ENCODE peak calls at places on chromosomes 6 and 20, in four cellular contexts. Q is K562, Z is spleen, F is gastrocnemius medialis. A is an unnamed sample.

GRCh38 chr6:105091140-105091829 is 88.5 kb downstream of the POPDC3 start:
- DNase-seq in Q (no peak), Z (no peak), F (no peak), A (no peak)

GRCh38 chr20:49316704-49317103 is 38.8 kb upstream of the ZNFX1 start:
- DNase-seq in Q (no peak), Z (no peak), F (no peak), A (no peak)

GRCh38 chr6:77502966-77503365 is 39.7 kb upstream of the HTR1B start:
- DNase-seq in Q (no peak), Z (no peak), F (no peak), A (no peak)

GRCh38 chr6:129194441-129195021 is 311.6 kb downstream of the LAMA2 start:
- DNase-seq in Q (no peak), Z (no peak), F (no peak), A (no peak)

GRCh38 chr20:24979036-24979960 is 13.3 kb downstream of the APMAP start:
- DNase-seq in Q (no peak), Z (peak; percentile 54), F (no peak), A (peak; percentile 42)

GRCh38 chr6:130467595-130467994 is 101.8 kb downstream of the TMEM200A start:
- DNase-seq in Q (no peak), Z (no peak), F (no peak), A (no peak)

GRCh38 chr6:31202259-31203166 is 32.0 kb upstream of the POU5F1 start:
- DNase-seq in Q (no peak), Z (peak; percentile 76), F (no peak), A (no peak)

GRCh38 chr6:10951675-10952282 is 64.9 kb downstream of the SYCP2L start:
- DNase-seq in Q (no peak), Z (no peak), F (no peak), A (no peak)

GRCh38 chr6:7758456-7758855 is 32.6 kb downstream of the BMP6 start:
- DNase-seq in Q (no peak), Z (no peak), F (no peak), A (no peak)

GRCh38 chr6:4774715-4775590 is 1.3 kb upstream of the CDYL start:
- DNase-seq in Q (no peak), Z (no peak), F (peak; percentile 24), A (no peak)

GRCh38 chr20:5171074-5171789 is 44.4 kb downstream of the CDS2 start:
- DNase-seq in Q (no peak), Z (no peak), F (no peak), A (no peak)

GRCh38 chr6:158825951-158826306 is 6.8 kb upstream of the EZR start:
- DNase-seq in Q (no peak), Z (no peak), F (no peak), A (no peak)

GRCh38 chr6:138593100-138593877 is 94.0 kb upstream of the NHSL1 start:
- DNase-seq in Q (no peak), Z (no peak), F (peak; percentile 21), A (peak; percentile 83)

GRCh38 chr20:40617594-40617993 is 71.4 kb downstream of the MAFB start:
- DNase-seq in Q (no peak), Z (no peak), F (no peak), A (no peak)

GRCh38 chr6:119078449-119079287 is at the start of gene FAM184A:
- DNase-seq in Q (peak; percentile 84), Z (peak; percentile 87), F (peak; percentile 20), A (no peak)

GRCh38 chr6:37809144-37809543 is 10.4 kb upstream of the ZFAND3 start:
- DNase-seq in Q (no peak), Z (no peak), F (no peak), A (no peak)

GRCh38 chr6:155240905-155241600 is 22.8 kb upstream of the CLDN20 start:
- DNase-seq in Q (no peak), Z (no peak), F (no peak), A (no peak)

GRCh38 chr20:62337558-62338293 is 29.4 kb downstream of the LAMA5 start:
- DNase-seq in Q (no peak), Z (peak; percentile 90), F (no peak), A (no peak)

GRCh38 chr6:42970859-42971612 is 7.9 kb downstream of the PEX6 start:
- DNase-seq in Q (peak; percentile 81), Z (no peak), F (no peak), A (no peak)

GRCh38 chr6:13369591-13369990 is 41.3 kb upstream of the TBC1D7 start:
- DNase-seq in Q (no peak), Z (no peak), F (no peak), A (no peak)

GRCh38 chr6:13372688-13373487 is 44.6 kb upstream of the TBC1D7 start:
- DNase-seq in Q (no peak), Z (no peak), F (no peak), A (no peak)

GRCh38 chr6:13373488-13373886 is 45.1 kb upstream of the TBC1D7 start:
- DNase-seq in Q (no peak), Z (no peak), F (no peak), A (no peak)

GRCh38 chr6:13370623-13371022 is 42.3 kb upstream of the TBC1D7 start:
- DNase-seq in Q (no peak), Z (no peak), F (no peak), A (no peak)

GRCh38 chr6:13371421-13372072 is 43.2 kb upstream of the TBC1D7 start:
- DNase-seq in Q (no peak), Z (no peak), F (no peak), A (no peak)
- H3K4me1 ChIP-seq in Q (no peaks in the 10 kb centered on the region), Z (peaks cover 25% of the 10 kb centered on the region), F (peaks cover 31% of the 10 kb centered on the region), A (peaks cover 61% of the 10 kb centered on the region)

GRCh38 chr20:59404749-59405148 is 104.3 kb downstream of the EDN3 start:
- DNase-seq in Q (no peak), Z (no peak), F (no peak), A (no peak)

GRCh38 chr20:59406446-59406845 is 106.0 kb downstream of the EDN3 start:
- DNase-seq in Q (no peak), Z (no peak), F (no peak), A (no peak)

GRCh38 chr20:59405226-59405815 is 104.9 kb downstream of the EDN3 start:
- DNase-seq in Q (no peak), Z (no peak), F (no peak), A (no peak)

GRCh38 chr20:59403962-59404314 is 103.5 kb downstream of the EDN3 start:
- DNase-seq in Q (no peak), Z (no peak), F (no peak), A (no peak)

GRCh38 chr20:59405819-59406218 is 105.4 kb downstream of the EDN3 start:
- DNase-seq in Q (no peak), Z (no peak), F (no peak), A (no peak)
- H3K4me1 ChIP-seq in Q (peaks cover 9% of the 10 kb centered on the region), Z (peaks cover 19% of the 10 kb centered on the region), F (peaks cover 5% of the 10 kb centered on the region), A (no peaks in the 10 kb centered on the region)

GRCh38 chr20:43667341-43668132 is 623 bp downstream of the MYBL2 start:
- DNase-seq in Q (peak; percentile 76), Z (peak; percentile 83), F (no peak), A (no peak)
- H3K4me1 ChIP-seq in Q (peaks cover 35% of the 10 kb centered on the region), Z (peaks cover 16% of the 10 kb centered on the region), F (peaks cover 6% of the 10 kb centered on the region), A (no peaks in the 10 kb centered on the region)

GRCh38 chr20:18577942-18578341 is 9.9 kb upstream of the DTD1 start:
- DNase-seq in Q (no peak), Z (no peak), F (no peak), A (no peak)
- H3K4me1 ChIP-seq in Q (no peaks in the 10 kb centered on the region), Z (no peaks in the 10 kb centered on the region), F (no peaks in the 10 kb centered on the region), A (no peaks in the 10 kb centered on the region)

DNA sequence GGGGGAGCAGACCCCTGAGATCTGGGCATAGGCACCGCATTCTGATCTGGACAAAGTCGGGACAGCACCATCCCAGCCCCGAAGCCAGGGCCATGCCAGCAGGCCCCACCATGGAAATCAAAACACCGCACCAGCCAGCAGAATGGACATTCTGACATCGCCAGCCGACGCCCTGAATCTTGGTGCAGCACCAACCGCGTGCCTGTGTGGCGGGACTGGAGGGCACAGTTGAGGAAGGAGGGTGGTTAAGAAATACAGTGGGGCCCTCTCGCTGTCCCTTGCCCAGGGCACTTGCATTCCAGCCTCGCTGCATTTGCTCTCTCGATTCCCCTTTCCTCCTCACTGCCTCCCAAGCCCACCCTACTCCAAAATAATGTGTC is 2.0 kb downstream of the NNAT start:
- DNase-seq in Q (no peak), Z (peak; percentile 58), F (peak; percentile 76), A (no peak)
- H3K4me1 ChIP-seq in Q (peaks cover 28% of the 10 kb centered on the region), Z (peaks cover 88% of the 10 kb centered on the region), F (peaks cover 74% of the 10 kb centered on the region), A (no peaks in the 10 kb centered on the region)

DNA sequence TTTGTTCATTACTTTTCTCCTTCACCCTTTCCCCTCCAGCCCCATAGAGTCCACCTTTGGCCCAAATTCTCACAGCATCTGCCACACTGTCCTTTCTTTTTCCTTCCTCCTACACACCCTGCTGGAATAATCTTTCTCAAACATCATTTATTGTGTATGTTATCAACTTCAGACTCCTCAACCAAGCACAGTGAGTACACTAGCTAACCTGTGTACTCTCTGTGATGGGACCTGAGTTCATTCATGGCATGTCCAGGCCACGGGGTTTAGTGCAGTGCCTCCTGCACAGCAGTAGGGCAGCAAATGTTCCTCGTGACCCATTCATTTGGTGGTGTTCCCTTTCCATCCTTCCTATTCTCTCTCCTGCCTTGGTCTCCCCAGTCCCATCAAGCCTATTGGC is 7.1 kb upstream of the ARMC12 start:
- DNase-seq in Q (no peak), Z (no peak), F (peak; percentile 55), A (no peak)
- H3K4me1 ChIP-seq in Q (peaks cover 81% of the 10 kb centered on the region), Z (peaks cover 93% of the 10 kb centered on the region), F (peaks cover 81% of the 10 kb centered on the region), A (peaks cover 90% of the 10 kb centered on the region)

GRCh38 chr20:58652606-58653303 is 1.7 kb downstream of the STX16 start:
- DNase-seq in Q (no peak), Z (no peak), F (no peak), A (no peak)

GRCh38 chr20:58659841-58660240 is 8.8 kb downstream of the STX16 start:
- DNase-seq in Q (no peak), Z (no peak), F (no peak), A (no peak)

GRCh38 chr20:58655328-58656094 is 4.4 kb downstream of the STX16 start:
- DNase-seq in Q (no peak), Z (no peak), F (no peak), A (no peak)

GRCh38 chr20:58660855-58661254 is 9.8 kb downstream of the STX16 start:
- DNase-seq in Q (no peak), Z (no peak), F (no peak), A (no peak)

DNA sequence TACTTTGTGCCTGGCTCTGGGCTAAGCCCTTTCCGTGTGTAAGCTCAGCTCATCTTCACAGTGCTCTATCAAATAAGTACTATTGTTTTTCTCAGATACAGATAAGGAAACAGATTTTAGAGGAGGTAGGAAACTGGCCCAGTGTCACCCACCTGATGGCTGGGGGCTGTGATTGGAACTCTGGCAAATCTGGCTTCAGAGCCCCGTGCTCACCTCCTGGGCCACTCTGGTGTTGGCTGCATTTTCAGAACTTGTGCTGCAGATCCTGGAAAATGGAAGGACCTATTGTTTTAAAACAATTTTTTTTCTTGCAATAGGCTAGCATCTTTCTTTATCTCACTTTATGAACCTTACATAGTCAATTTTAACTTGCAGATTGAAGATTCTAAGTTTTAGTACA is 5.7 kb downstream of the STX16 start:
- DNase-seq in Q (no peak), Z (no peak), F (no peak), A (no peak)
- H3K4me1 ChIP-seq in Q (no peaks in the 10 kb centered on the region), Z (peaks cover 95% of the 10 kb centered on the region), F (peaks cover 70% of the 10 kb centered on the region), A (peaks cover 68% of the 10 kb centered on the region)

A was measured in right atrium auricular region.